ENCODE peak calls at places on chromosome X, in seven cellular contexts. M is fibroblast of mammary gland; Q is bronchial epithelial cell; R is activated CD8-positive, alpha-beta T cell treated with anti-CD3 and anti-CD28 coated beads, Interleukin-2, amount 10 ng/mL, durations not matched to agents 7 days and 5 days; Z is ELR; F is activated CD8-positive, alpha-beta memory T cell treated with anti-CD3 and anti-CD28 coated beads for 1 hour; V is hepatocyte. O is an unnamed sample.

GRCh38 chrX:134990475-134991473 is at the start of gene SMIM10:
- DNase-seq in V (peak; percentile 72), Z (peak; percentile 85), Q (peak; percentile 45), F (no peak), M (peak; percentile 84), R (peak; percentile 31), O (no peak)

GRCh38 chrX:137212078-137212632 is 178.4 kb upstream of the GPR101 start:
- DNase-seq in Z (no peak), Q (peak; percentile 74), R (no peak), M (no peak), F (no peak), V (no peak), O (no peak)

GRCh38 chrX:7316887-7317286 is 168.9 kb upstream of the PUDP start:
- DNase-seq in Z (no peak), R (no peak), V (no peak), M (peak; percentile 62), F (no peak), Q (no peak), O (no peak)

GRCh38 chrX:134338527-134338926 is 101.5 kb downstream of the CCDC160 start:
- DNase-seq in V (no peak), Q (no peak), R (peak; percentile 54), M (no peak), Z (peak; percentile 1), F (no peak), O (no peak)

GRCh38 chrX:9183481-9183880 is 149.6 kb upstream of the FAM9B start:
- DNase-seq in R (no peak), Q (no peak), Z (no peak), F (no peak), M (no peak), V (no peak), O (no peak)

GRCh38 chrX:109997786-109998452 is 5.0 kb upstream of the TMEM164 start:
- DNase-seq in Z (no peak), Q (peak; percentile 5), R (no peak), M (no peak), V (no peak), F (no peak), O (no peak)

GRCh38 chrX:138865093-138865649 is 153.7 kb upstream of the FGF13 start:
- DNase-seq in Z (no peak), Q (no peak), M (no peak), R (no peak), V (no peak), F (no peak), O (no peak)

GRCh38 chrX:109475174-109475891 is 6.6 kb downstream of the GUCY2F start:
- DNase-seq in R (no peak), Z (peak; percentile 53), Q (peak; percentile 56), V (peak; percentile 67), M (peak; percentile 44), F (no peak), O (no peak)

GRCh38 chrX:20421275-20421674 is 154.6 kb upstream of the RPS6KA3 start:
- DNase-seq in Z (no peak), F (no peak), V (no peak), M (no peak), Q (no peak), R (no peak), O (no peak)

GRCh38 chrX:34918091-34918736 is 24.4 kb upstream of the FAM47B start:
- DNase-seq in Z (peak; percentile 76), M (peak; percentile 78), V (peak; percentile 25), R (no peak), F (no peak), Q (peak; percentile 79), O (no peak)

GRCh38 chrX:68829594-68830485 is 1.0 kb downstream of the EFNB1 start:
- DNase-seq in V (peak; percentile 60), Z (peak; percentile 43), Q (no peak), F (no peak), M (peak; percentile 12), R (no peak), O (peak; percentile 18)

GRCh38 chrX:45515262-45516215 is 314.9 kb upstream of the DIPK2B start:
- DNase-seq in Z (peak; percentile 93), M (peak; percentile 97), R (peak; percentile 49), F (no peak), Q (peak; percentile 93), V (peak; percentile 71), O (peak; percentile 3)

O was measured in T-cell.